ENCODE peak calls at places on chromosome 2, in six cellular contexts. K is kidney, R is RWPE1, M is NCI-H2081, O is cardiac fibroblast, S is WTC11. U is an unnamed sample.

GRCh38 chr2:108129636-108130035 is 110.1 kb upstream of the SULT1C3 start:
- DNase-seq in K (no peak), R (no peak), M (no peak), O (no peak), S (no peak), U (no peak)

GRCh38 chr2:109419960-109420370 is 193.8 kb downstream of the SEPTIN10 start:
- DNase-seq in K (peak), R (no peak), M (no peak), O (no peak), S (no peak), U (no peak)

GRCh38 chr2:196314780-196315179 is 143.4 kb upstream of the STK17B start:
- DNase-seq in K (no peak), R (no peak), M (no peak), O (peak), S (no peak), U (no peak)

GRCh38 chr2:42185200-42185921 is 16.2 kb downstream of the EML4 start:
- DNase-seq in K (no peak), R (no peak), M (no peak), O (peak), S (no peak), U (no peak)

GRCh38 chr2:101897301-101897700 is 94.5 kb upstream of the IL1R2 start:
- DNase-seq in K (no peak), R (no peak), M (no peak), O (no peak), S (no peak), U (no peak)

GRCh38 chr2:165868211-165868610 is 74.2 kb upstream of the GALNT3 start:
- DNase-seq in K (no peak), R (no peak), M (peak), O (peak), S (no peak), U (no peak)

GRCh38 chr2:64105676-64106461 is 38.4 kb downstream of the PELI1 start:
- DNase-seq in K (no peak), R (no peak), M (no peak), O (no peak), S (no peak), U (peak)

GRCh38 chr2:97750017-97750416 is 36.6 kb downstream of the ZAP70 start:
- DNase-seq in K (no peak), R (no peak), M (no peak), O (no peak), S (no peak), U (no peak)

GRCh38 chr2:11099122-11100065 is 55.9 kb upstream of the SLC66A3 start:
- DNase-seq in K (no peak), R (no peak), M (no peak), O (no peak), S (no peak), U (no peak)

GRCh38 chr2:125746321-125746983 is 909.5 kb upstream of the GYPC start:
- DNase-seq in K (no peak), R (no peak), M (no peak), O (no peak), S (no peak), U (peak)

GRCh38 chr2:42926438-42927333 is 134.3 kb upstream of the HAAO start:
- DNase-seq in K (no peak), R (no peak), M (peak), O (no peak), S (peak), U (no peak)

GRCh38 chr2:59892398-59892797 is 661.1 kb downstream of the BCL11A start:
- DNase-seq in K (no peak), R (no peak), M (peak), O (no peak), S (no peak), U (no peak)

GRCh38 chr2:84450288-84451227 is 8.5 kb downstream of the SUCLG1 start:
- DNase-seq in K (no peak), R (no peak), M (no peak), O (no peak), S (no peak), U (no peak)

GRCh38 chr2:128358941-128359731 is 40.5 kb upstream of the HS6ST1 start:
- DNase-seq in K (peak), R (no peak), M (no peak), O (no peak), S (no peak), U (no peak)

GRCh38 chr2:130332271-130333073 is 10.2 kb upstream of the IMP4 start:
- DNase-seq in K (peak), R (peak), M (peak), O (peak), S (peak), U (peak)

GRCh38 chr2:1136071-1136470 is 185.4 kb downstream of the SNTG2 start:
- DNase-seq in K (no peak), R (no peak), M (peak), O (peak), S (no peak), U (no peak)

GRCh38 chr2:18282026-18282425 is 278.4 kb downstream of the RDH14 start:
- DNase-seq in K (no peak), R (no peak), M (no peak), O (no peak), S (no peak), U (no peak)

GRCh38 chr2:46039543-46040303 is 257.5 kb upstream of the EPAS1 start:
- DNase-seq in K (no peak), R (no peak), M (no peak), O (no peak), S (no peak), U (no peak)

GRCh38 chr2:240499309-240500301 is 58.2 kb downstream of the ANKMY1 start:
- DNase-seq in K (peak), R (no peak), M (no peak), O (no peak), S (no peak), U (no peak)